ENCODE peak calls at places on chromosomes 16 and 17, in four cellular contexts. Z is A549; H is nephron progenitor cell; T is stimulated activated CD4-positive, alpha-beta T cell treated with anti-CD3 and anti-CD28 coated beads, Interleukin-2, amount 100 ng/mL, for 48 hours. G is an unnamed sample.

GRCh38 chr16:89442990-89443726 is 47.2 kb downstream of the ANKRD11 start:
- DNase-seq in H (peak), Z (peak), T (no peak), G (no peak)

GRCh38 chr16:67235816-67236547 is 9.1 kb downstream of the TMEM208 start:
- DNase-seq in H (no peak), T (no peak), Z (no peak), G (no peak)

GRCh38 chr17:18280766-18281165 is 20.3 kb downstream of the MIEF2 start:
- DNase-seq in Z (no peak), T (no peak), H (no peak), G (no peak)

GRCh38 chr17:81578561-81579225 is 26.5 kb upstream of the FAAP100 start:
- DNase-seq in H (no peak), T (no peak), Z (no peak), G (no peak)

GRCh38 chr17:27579897-27580321 is 51.1 kb upstream of the LGALS9 start:
- DNase-seq in Z (no peak), T (no peak), H (no peak), G (no peak)

GRCh38 chr16:27108826-27109665 is 42.3 kb downstream of the C16orf82 start:
- DNase-seq in H (no peak), T (no peak), Z (no peak), G (no peak)

GRCh38 chr16:22671301-22672076 is 142.5 kb upstream of the HS3ST2 start:
- DNase-seq in T (no peak), H (no peak), Z (no peak), G (no peak)

GRCh38 chr17:59668816-59669215 is 38.4 kb downstream of the PTRH2 start:
- DNase-seq in T (no peak), H (no peak), Z (no peak), G (no peak)

GRCh38 chr16:85677383-85677967 is 11.3 kb downstream of the GINS2 start:
- DNase-seq in H (no peak), Z (no peak), T (no peak), G (no peak)

GRCh38 chr17:2708585-2709172 is 2.9 kb downstream of the CLUH start:
- DNase-seq in Z (no peak), T (no peak), H (no peak), G (no peak)

GRCh38 chr16:72355561-72355960 is 183.6 kb upstream of the PMFBP1 start:
- DNase-seq in H (no peak), T (no peak), Z (no peak), G (no peak)

GRCh38 chr16:27217256-27217655 is 13.9 kb downstream of the KDM8 start:
- DNase-seq in Z (peak), H (peak), T (no peak), G (no peak)

GRCh38 chr16:58393138-58393504 is 850 bp downstream of the GINS3 start:
- DNase-seq in T (no peak), H (no peak), Z (peak), G (no peak)

GRCh38 chr16:89289428-89290395 is 72.2 kb downstream of the ZNF778 start:
- DNase-seq in H (peak), Z (peak), T (peak), G (peak)

GRCh38 chr16:17404903-17405691 is 65.7 kb downstream of the XYLT1 start:
- DNase-seq in T (no peak), H (no peak), Z (no peak), G (peak)

GRCh38 chr16:25606069-25606468 is 85.7 kb upstream of the HS3ST4 start:
- DNase-seq in H (no peak), T (no peak), Z (no peak), G (no peak)

GRCh38 chr16:1509307-1510221 is 16.4 kb downstream of the TELO2 start:
- DNase-seq in Z (no peak), H (no peak), T (no peak), G (no peak)

GRCh38 chr17:64083571-64084085 is 46.3 kb downstream of the ERN1 start:
- DNase-seq in H (no peak), Z (no peak), T (no peak), G (no peak)

GRCh38 chr17:68512967-68513474 is 791 bp downstream of the PRKAR1A start:
- DNase-seq in Z (peak), T (no peak), H (no peak), G (no peak)

GRCh38 chr17:8354196-8354595 is 14.6 kb downstream of the ODF4 start:
- DNase-seq in Z (no peak), H (no peak), T (no peak), G (no peak)

GRCh38 chr17:79707931-79708891 is 22.5 kb upstream of the ENPP7 start:
- DNase-seq in H (peak), T (peak), Z (peak), G (peak)

GRCh38 chr16:82046541-82046940 is 11.5 kb downstream of the HSD17B2 start:
- DNase-seq in Z (no peak), T (no peak), H (no peak), G (no peak)

GRCh38 chr17:1412185-1413110 is 12.4 kb upstream of the YWHAE start:
- DNase-seq in Z (no peak), H (no peak), T (no peak), G (no peak)

GRCh38 chr17:10349403-10349802 is 23.4 kb downstream of the MYH13 start:
- DNase-seq in Z (no peak), T (no peak), H (no peak), G (no peak)

GRCh38 chr16:68355447-68356248 is 44.8 kb downstream of the PRMT7 start:
- DNase-seq in T (no peak), Z (no peak), H (no peak), G (no peak)

GRCh38 chr16:53549970-53550406 is 47.0 kb upstream of the AKTIP start:
- DNase-seq in T (peak), Z (peak), H (peak), G (peak)

GRCh38 chr16:84044108-84044488 is 1.5 kb upstream of the SLC38A8 start:
- DNase-seq in Z (peak), H (no peak), T (no peak), G (no peak)

GRCh38 chr16:61887903-61888302 is 148.3 kb downstream of the CDH8 start:
- DNase-seq in T (no peak), Z (no peak), H (no peak), G (no peak)

GRCh38 chr17:73770115-73770848 is 126.0 kb upstream of the SDK2 start:
- DNase-seq in Z (peak), H (no peak), T (no peak), G (no peak)

GRCh38 chr16:4868573-4868972 is 21.3 kb downstream of the UBN1 start:
- DNase-seq in Z (no peak), T (no peak), H (no peak), G (no peak)

GRCh38 chr17:6831662-6832263 is at the start of gene TEKT1:
- DNase-seq in Z (peak), T (peak), H (peak), G (peak)

GRCh38 chr16:86018487-86018886 is 119.5 kb downstream of the IRF8 start:
- DNase-seq in Z (no peak), T (no peak), H (peak), G (no peak)

G was measured in neural crest cell.